ENCODE peak calls at places on chromosomes 2 and 18, in four cellular contexts. X is tibial nerve, F is psoas muscle, D is sigmoid colon. R is an unnamed sample. For H3K4me1, the result is how much of the 10 kb centered on the place peaks cover.

GRCh38 chr2:234620018-234620417 is 123.1 kb upstream of the ARL4C start:
- DNase-seq in X (no peak), F (no peak), D (no peak), R (no peak)

GRCh38 chr2:20151116-20151571 is 73.8 kb downstream of the SDC1 start:
- DNase-seq in X (no peak), F (no peak), D (no peak), R (no peak)

GRCh38 chr18:66752733-66753132 is 148.8 kb upstream of the CDH19 start:
- DNase-seq in X (no peak), F (no peak), D (no peak), R (no peak)

GRCh38 chr2:444937-445884 is 157.3 kb upstream of the ALKAL2 start:
- DNase-seq in X (no peak), F (no peak), D (no peak), R (no peak)

GRCh38 chr18:36089001-36089400 is 21.6 kb upstream of the RPRD1A start:
- DNase-seq in X (no peak), F (no peak), D (no peak), R (no peak)

GRCh38 chr2:104050632-104051242 is 803.2 kb upstream of the POU3F3 start:
- DNase-seq in X (no peak), F (no peak), D (no peak), R (no peak)

GRCh38 chr18:79965119-79965902 is 868 bp downstream of the HSBP1L1 start:
- DNase-seq in X (no peak), F (no peak), D (peak), R (no peak)

GRCh38 chr18:36663312-36663711 is 165.5 kb downstream of the TPGS2 start:
- DNase-seq in X (no peak), F (no peak), D (no peak), R (no peak)

GRCh38 chr2:239167766-239168444 is 232.9 kb downstream of the HDAC4 start:
- DNase-seq in X (no peak), F (peak), D (peak), R (no peak)

GRCh38 chr2:118830886-118831285 is 16.6 kb downstream of the EN1 start:
- DNase-seq in X (no peak), F (no peak), D (no peak), R (no peak)

GRCh38 chr2:113877651-113878594 is 12.0 kb upstream of the ACTR3 start:
- DNase-seq in X (no peak), F (no peak), D (no peak), R (no peak)

GRCh38 chr18:49135871-49136270 is 185.1 kb upstream of the SMAD7 start:
- DNase-seq in X (no peak), F (no peak), D (no peak), R (no peak)

GRCh38 chr2:138493334-138493733 is 8.2 kb upstream of the SPOPL start:
- DNase-seq in X (no peak), F (no peak), D (no peak), R (no peak)

GRCh38 chr18:48730010-48730409 is 191.2 kb downstream of the CTIF start:
- DNase-seq in X (no peak), F (no peak), D (no peak), R (no peak)

GRCh38 chr2:45741451-45741850 is 90.0 kb downstream of the PRKCE start:
- DNase-seq in X (no peak), F (peak), D (peak), R (no peak)

GRCh38 chr18:36354989-36355388 is 57.5 kb downstream of the FHOD3 start:
- DNase-seq in X (no peak), F (peak), D (no peak), R (no peak)

GRCh38 chr2:201996006-201996405 is 37.6 kb upstream of the FZD7 start:
- DNase-seq in X (no peak), F (no peak), D (no peak), R (no peak)

GRCh38 chr2:191675807-191676667 is 1.9 kb upstream of the NABP1 start:
- DNase-seq in X (peak), F (peak), D (peak), R (no peak)

GRCh38 chr2:201773990-201774389 is 6.7 kb downstream of the ALS2 start:
- DNase-seq in X (no peak), F (no peak), D (no peak), R (no peak)

GRCh38 chr2:3651686-3652516 is 6.1 kb upstream of the ALLC start:
- DNase-seq in X (no peak), F (peak), D (no peak), R (no peak)

GRCh38 chr2:225615514-225615913 is 216.0 kb downstream of the NYAP2 start:
- DNase-seq in X (no peak), F (no peak), D (no peak), R (no peak)

GRCh38 chr2:37317746-37318145 is 6.9 kb downstream of the PRKD3 start:
- DNase-seq in X (no peak), F (no peak), D (no peak), R (no peak)

GRCh38 chr2:150076281-150076680 is 411.2 kb downstream of the RND3 start:
- DNase-seq in X (no peak), F (no peak), D (no peak), R (no peak)

GRCh38 chr2:17757321-17757720 is 3.4 kb downstream of the GEN1 start:
- DNase-seq in X (no peak), F (no peak), D (no peak), R (no peak)

GRCh38 chr18:74489631-74490030 is 6.5 kb upstream of the CNDP2 start:
- DNase-seq in X (no peak), F (no peak), D (no peak), R (no peak)

GRCh38 chr2:155947069-155947468 is 385.5 kb downstream of the NR4A2 start:
- DNase-seq in X (no peak), F (no peak), D (no peak), R (no peak)

GRCh38 chr18:2529154-2529553 is 42.2 kb downstream of the METTL4 start:
- DNase-seq in X (no peak), F (no peak), D (no peak), R (no peak)

GRCh38 chr2:37711831-37712230 is 40.4 kb upstream of the CDC42EP3 start:
- DNase-seq in X (no peak), F (no peak), D (no peak), R (no peak)

GRCh38 chr18:80009661-80010550 is 21.5 kb upstream of the TXNL4A start:
- DNase-seq in X (no peak), F (peak), D (peak), R (peak)

GRCh38 chr18:43507842-43508481 is 230.7 kb upstream of the SYT4 start:
- DNase-seq in X (no peak), F (no peak), D (no peak), R (no peak)

GRCh38 chr2:241158546-241158900 is 8.3 kb downstream of the PPP1R7 start:
- DNase-seq in X (no peak), F (no peak), D (no peak), R (no peak)

GRCh38 chr2:168596881-168597280 is 140.8 kb downstream of the CERS6 start:
- DNase-seq in X (no peak), F (no peak), D (no peak), R (no peak)

GRCh38 chr2:31383471-31384153 is 30.9 kb downstream of the XDH start:
- DNase-seq in X (no peak), F (no peak), D (no peak), R (no peak)

GRCh38 chr2:236205867-236206645 is 37.9 kb upstream of the GBX2 start:
- DNase-seq in X (no peak), F (no peak), D (no peak), R (no peak)

GRCh38 chr18:72261562-72261961 is 282.6 kb downstream of the CBLN2 start:
- DNase-seq in X (no peak), F (no peak), D (no peak), R (no peak)

GRCh38 chr2:168056242-168056641 is 191.2 kb downstream of the STK39 start:
- DNase-seq in X (no peak), F (no peak), D (no peak), R (no peak)

GRCh38 chr2:26460613-26461031 is 17.3 kb downstream of the OTOF start:
- DNase-seq in X (no peak), F (no peak), D (peak), R (no peak)

GRCh38 chr18:5543854-5544389 is at the start of gene EPB41L3:
- DNase-seq in X (no peak), F (peak), D (peak), R (no peak)

DNA sequence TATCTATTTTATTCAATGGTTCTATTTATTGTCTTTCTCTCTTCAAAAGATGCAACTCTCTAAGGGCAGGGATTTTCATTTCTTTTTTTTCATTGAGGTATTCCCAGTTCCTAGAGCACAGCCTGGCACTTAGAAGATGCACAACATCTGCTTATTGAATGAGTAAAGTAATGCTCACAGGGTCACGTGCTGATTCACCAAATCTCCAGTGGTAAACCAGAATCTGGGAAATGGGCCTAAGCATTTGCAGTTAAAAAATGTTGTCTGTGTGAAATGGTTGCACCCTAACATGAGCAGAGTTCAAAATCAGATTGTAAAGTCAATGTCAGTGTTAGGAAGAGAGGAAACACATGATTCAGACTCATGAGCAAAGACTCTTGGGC is 15.8 kb downstream of the SLC8A1 start:
- DNase-seq in X (no peak), F (no peak), D (no peak), R (no peak)
- H3K4me1 ChIP-seq in X (under half), F (under half), D (half or more), R (under half)

GRCh38 chr18:31099490-31100230 is 2.6 kb downstream of the DSC2 start:
- DNase-seq in X (no peak), F (no peak), D (no peak), R (no peak)
- H3K4me3 ChIP-seq in X (no peak), F (no peak), D (no peak), R (no peak)

GRCh38 chr2:211159972-211160371 is 603.6 kb downstream of the CPS1 start:
- DNase-seq in X (no peak), F (no peak), D (no peak), R (no peak)

GRCh38 chr2:211157856-211158463 is 601.6 kb downstream of the CPS1 start:
- DNase-seq in X (peak), F (peak), D (peak), R (peak)

GRCh38 chr2:211157211-211157610 is 600.8 kb downstream of the CPS1 start:
- DNase-seq in X (no peak), F (no peak), D (no peak), R (no peak)

DNA sequence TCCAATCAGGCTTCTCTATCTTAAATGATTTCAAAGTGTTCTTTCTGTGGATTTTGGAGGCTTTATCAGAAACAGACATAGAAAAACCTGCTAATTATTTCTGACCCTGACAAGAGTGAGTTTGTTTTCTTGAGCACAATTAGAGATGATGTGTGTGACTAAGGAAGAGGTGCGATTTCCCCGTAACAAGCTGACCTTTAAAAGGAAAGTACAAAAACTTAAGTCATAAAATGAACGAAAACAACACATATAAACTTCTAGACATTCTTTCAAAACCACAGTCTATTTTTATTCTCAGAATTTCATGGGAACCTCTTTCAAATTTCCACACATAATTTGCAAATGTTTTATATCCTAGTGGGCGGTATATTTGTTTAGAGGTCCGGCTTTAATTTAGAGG is 604.8 kb downstream of the CPS1 start:
- DNase-seq in X (no peak), F (no peak), D (no peak), R (no peak)
- H3K27ac ChIP-seq in X (no peak), F (no peak), D (no peak), R (no peak)

GRCh38 chr2:54557211-54557600 is 101.1 kb downstream of the SPTBN1 start:
- DNase-seq in X (no peak), F (no peak), D (no peak), R (no peak)

GRCh38 chr2:54558188-54558975 is 102.3 kb downstream of the SPTBN1 start:
- DNase-seq in X (peak), F (peak), D (peak), R (peak)

GRCh38 chr2:54557601-54558187 is 101.6 kb downstream of the SPTBN1 start:
- DNase-seq in X (peak), F (peak), D (peak), R (peak)

GRCh38 chr2:54555318-54555837 is 99.3 kb downstream of the SPTBN1 start:
- DNase-seq in X (no peak), F (no peak), D (no peak), R (peak)

GRCh38 chr2:54556659-54557121 is 100.6 kb downstream of the SPTBN1 start:
- DNase-seq in X (peak), F (peak), D (no peak), R (peak)
- H3K4me1 ChIP-seq in X (half or more), F (under half), D (half or more), R (half or more)

GRCh38 chr2:23585218-23585945 is 200.4 kb downstream of the KLHL29 start:
- DNase-seq in X (no peak), F (no peak), D (no peak), R (no peak)
- H3K4me3 ChIP-seq in X (no peak), F (no peak), D (no peak), R (no peak)

GRCh38 chr2:213455316-213456008 is 171.2 kb downstream of the SPAG16 start:
- DNase-seq in X (no peak), F (no peak), D (no peak), R (no peak)

GRCh38 chr2:213451542-213452256 is 167.4 kb downstream of the SPAG16 start:
- DNase-seq in X (no peak), F (no peak), D (no peak), R (no peak)
- H3K27ac ChIP-seq in X (no peak), F (no peak), D (no peak), R (no peak)

DNA sequence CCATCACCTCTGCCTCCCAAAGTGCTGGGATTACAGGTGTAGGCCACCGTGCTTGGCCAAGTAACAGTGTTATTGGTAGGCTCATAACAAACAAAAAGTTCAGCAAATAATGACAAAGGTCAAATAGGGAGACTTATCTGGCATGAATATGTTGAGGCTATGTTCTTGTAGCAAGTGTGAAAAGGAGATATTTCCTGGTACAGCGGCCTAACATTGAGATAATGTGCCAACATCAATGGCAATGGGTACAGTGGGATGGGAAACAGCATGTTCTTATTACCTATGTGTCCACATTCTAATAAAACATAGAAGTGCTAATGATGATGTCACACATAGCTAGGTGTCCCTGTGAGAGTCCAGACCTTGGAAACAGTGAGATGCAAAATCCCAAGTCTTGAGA is 33.2 kb upstream of the PMAIP1 start:
- DNase-seq in X (no peak), F (no peak), D (no peak), R (no peak)
- H3K4me1 ChIP-seq in X (under half), F (under half), D (under half), R (under half)

DNA sequence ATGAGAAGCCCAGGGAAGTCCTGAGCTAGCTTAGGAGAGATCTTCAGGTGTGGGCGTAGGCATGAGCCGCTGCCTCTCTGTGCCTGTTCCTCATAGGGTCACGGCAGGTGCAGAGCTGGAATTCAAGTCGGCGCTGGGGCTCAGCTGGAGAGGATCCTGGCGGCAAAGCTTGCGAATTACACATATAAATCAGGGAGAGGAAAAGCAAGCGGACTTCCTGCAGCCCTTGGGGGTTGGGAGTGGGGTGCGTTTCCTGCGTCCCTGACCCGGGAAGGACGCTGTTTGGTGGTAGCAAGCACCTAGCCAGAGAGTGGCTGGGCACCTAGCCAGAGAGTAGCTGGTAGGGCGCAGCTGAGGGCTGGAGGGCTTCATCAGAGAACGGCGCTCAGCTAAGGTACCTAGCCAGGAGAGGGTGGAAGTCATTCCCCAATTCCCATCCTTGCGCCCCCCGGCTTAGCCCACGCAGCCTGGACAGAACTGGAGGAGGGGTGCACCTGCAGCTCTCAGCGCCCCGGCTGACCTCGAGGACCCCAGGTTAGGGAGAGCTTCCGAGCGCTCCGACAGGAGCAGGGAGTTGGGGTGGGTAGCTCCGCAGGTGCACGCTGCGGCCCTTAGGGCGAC is 459 bp upstream of the EFR3B start:
- DNase-seq in X (peak), F (peak), D (peak), R (peak)
- H3K4me3 ChIP-seq in X (peak), F (peak), D (peak), R (peak)

DNA sequence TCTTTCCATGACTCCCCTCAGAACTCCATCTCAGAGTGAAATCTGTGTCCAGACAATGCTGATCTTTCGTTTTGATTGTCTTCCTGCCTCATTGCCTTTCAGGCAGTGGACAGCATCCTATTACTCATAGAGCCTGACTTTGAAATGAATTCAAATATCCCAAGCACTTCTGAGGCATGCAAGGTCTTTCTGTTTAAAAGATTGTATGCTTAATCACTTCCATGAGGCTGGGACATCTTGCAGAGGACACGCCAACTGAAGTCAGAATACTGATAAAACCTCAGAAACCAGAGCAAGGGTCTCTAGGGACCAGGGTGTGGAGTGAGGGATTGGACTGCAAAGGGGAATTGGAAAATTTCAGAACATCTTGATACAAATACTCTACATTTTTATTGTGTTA is 836.5 kb upstream of the ID2 start:
- DNase-seq in X (no peak), F (no peak), D (no peak), R (no peak)
- H3K27ac ChIP-seq in X (no peak), F (no peak), D (peak), R (no peak)